ENCODE peak calls at places on chromosomes 12 and 14, in seven cellular contexts. E is sigmoid colon, O is breast epithelium, X is body of pancreas, C is uterus, B is right lobe of liver, S is vagina. T is an unnamed sample.

GRCh38 chr12:124336742-124337520 is 42.0 kb downstream of the RFLNA start:
- DNase-seq in E (no peak), O (no peak), X (no peak), C (no peak), B (no peak), S (no peak), T (no peak)

GRCh38 chr12:104171785-104172563 is 34.0 kb upstream of the NFYB start:
- DNase-seq in E (no peak), O (no peak), X (no peak), C (no peak), B (no peak), S (peak), T (no peak)

GRCh38 chr12:90979936-90980335 is 24.8 kb downstream of the EPYC start:
- DNase-seq in E (no peak), O (no peak), X (no peak), C (no peak), B (no peak), S (no peak), T (no peak)

GRCh38 chr14:92288994-92289393 is 34.0 kb upstream of the SLC24A4 start:
- DNase-seq in E (no peak), O (no peak), X (no peak), C (no peak), B (no peak), S (no peak), T (no peak)

GRCh38 chr12:89783321-89784060 is 74.9 kb upstream of the ATP2B1 start:
- DNase-seq in E (no peak), O (no peak), X (no peak), C (no peak), B (no peak), S (no peak), T (no peak)

GRCh38 chr12:131552167-131552863 is 158.6 kb upstream of the SFSWAP start:
- DNase-seq in E (no peak), O (no peak), X (no peak), C (no peak), B (no peak), S (no peak), T (no peak)

GRCh38 chr12:94587266-94588241 is 62.8 kb downstream of the TMCC3 start:
- DNase-seq in E (peak), O (no peak), X (no peak), C (peak), B (peak), S (no peak), T (no peak)

GRCh38 chr12:116837082-116837481 is 44.2 kb downstream of the HRK start:
- DNase-seq in E (no peak), O (no peak), X (no peak), C (no peak), B (no peak), S (no peak), T (no peak)

GRCh38 chr12:46627686-46628085 is 198.1 kb downstream of the SLC38A4 start:
- DNase-seq in E (no peak), O (no peak), X (no peak), C (no peak), B (no peak), S (no peak), T (no peak)

GRCh38 chr14:99749142-99749541 is 44.1 kb upstream of the EML1 start:
- DNase-seq in E (no peak), O (no peak), X (no peak), C (no peak), B (no peak), S (no peak), T (no peak)

GRCh38 chr14:99750746-99751450 is 42.3 kb upstream of the EML1 start:
- DNase-seq in E (no peak), O (no peak), X (no peak), C (no peak), B (peak), S (no peak), T (no peak)

GRCh38 chr14:99751539-99752485 is 41.4 kb upstream of the EML1 start:
- DNase-seq in E (no peak), O (no peak), X (no peak), C (no peak), B (peak), S (no peak), T (no peak)

GRCh38 chr14:99748529-99748928 is 44.7 kb upstream of the EML1 start:
- DNase-seq in E (no peak), O (no peak), X (no peak), C (no peak), B (no peak), S (no peak), T (no peak)

DNA sequence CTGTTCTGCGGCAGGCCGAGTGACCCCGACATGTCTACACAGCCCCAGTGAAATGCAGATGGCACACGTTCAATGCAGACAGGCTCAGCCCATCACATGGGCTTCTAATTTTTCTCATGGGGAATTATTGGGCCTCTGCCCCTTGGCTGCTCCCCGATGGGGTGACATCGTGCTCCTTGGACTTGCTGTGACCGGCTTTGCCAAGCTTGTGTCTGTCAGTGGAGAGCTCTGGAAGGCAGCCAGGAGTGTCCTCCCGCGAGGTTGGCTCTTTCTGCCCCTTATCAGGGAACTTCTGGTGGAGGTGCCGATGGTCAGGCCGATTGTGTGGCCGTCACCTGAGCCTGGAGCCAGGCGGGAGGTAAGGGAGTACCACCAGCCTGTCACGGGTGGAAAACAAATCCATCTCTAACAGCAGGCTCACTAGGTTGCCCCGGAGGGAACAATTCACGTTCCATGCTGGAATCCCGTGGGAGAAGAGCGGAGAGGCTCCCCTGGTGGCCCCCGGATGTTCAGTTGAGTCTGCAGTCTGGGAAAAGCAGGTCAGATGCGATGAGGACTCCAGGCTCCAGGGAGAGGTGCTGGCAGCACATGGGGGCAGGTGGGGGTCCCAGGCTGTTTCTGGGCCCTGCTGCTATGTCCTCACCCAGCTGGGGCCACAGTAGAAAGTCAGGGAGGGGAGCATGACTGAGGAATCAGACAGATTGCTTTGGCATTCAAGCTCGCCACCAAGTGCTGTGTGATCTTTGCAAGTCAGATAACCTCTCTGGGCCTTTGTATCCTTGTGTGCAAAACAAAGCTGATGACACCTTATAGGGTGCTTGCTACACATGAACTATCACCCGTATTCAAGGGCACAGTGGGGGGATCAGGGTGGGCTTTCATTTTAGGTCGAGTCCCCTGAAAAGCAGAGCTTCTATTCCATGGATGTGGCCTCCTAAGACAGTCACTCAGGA is 43.2 kb upstream of the EML1 start:
- DNase-seq in E (no peak), O (no peak), X (peak), C (no peak), B (no peak), S (no peak), T (no peak)
- H3K27ac ChIP-seq in E (peak), O (no peak), X (peak), C (peak), B (no peak), S (peak), T (no peak)

DNA sequence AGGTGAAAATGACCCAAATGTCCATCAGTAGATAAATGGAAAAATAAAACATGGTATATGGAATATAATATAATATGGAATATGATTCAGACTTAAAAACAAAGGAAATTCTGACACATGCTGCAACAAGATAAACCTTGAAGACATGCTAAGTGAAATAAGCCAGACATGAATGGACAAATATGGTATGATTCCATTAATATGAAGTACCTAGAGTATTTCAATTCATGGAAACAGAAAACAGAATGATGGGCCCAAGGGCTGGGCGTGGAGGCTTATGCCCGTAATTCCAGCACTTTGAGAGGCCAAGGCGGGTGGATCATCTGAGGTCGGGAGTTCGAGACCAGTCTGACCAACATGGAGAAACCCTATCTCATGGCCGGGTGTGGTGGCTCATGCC is 22.7 kb upstream of the ORAI1 start:
- DNase-seq in E (no peak), O (no peak), X (no peak), C (no peak), B (no peak), S (no peak), T (no peak)
- TF ChIP-seq POLR2A in E (no peak), O (no peak), X (no peak), C (no peak), B (no peak), S (no peak), T (no peak)

DNA sequence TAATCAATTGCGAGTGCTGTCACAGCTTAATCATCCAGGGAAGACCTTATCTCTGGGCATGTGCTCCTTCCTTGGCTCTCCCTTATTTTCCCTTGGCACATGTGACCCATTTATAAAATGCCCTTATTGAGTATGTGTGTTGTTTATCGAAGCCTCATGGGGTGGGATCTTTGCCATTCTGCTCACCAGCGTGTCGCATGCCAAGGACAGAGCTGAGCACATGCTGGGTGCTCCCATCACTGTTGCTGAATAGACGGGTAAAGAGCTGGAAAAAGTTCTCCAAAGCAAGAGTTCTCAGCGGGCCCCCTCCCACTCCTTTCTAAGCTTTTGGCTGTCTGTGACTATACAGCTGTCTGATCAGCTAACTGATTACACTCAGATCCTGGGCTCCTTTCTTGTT is 71.4 kb downstream of the TMEM132C start:
- DNase-seq in E (no peak), O (no peak), X (no peak), C (no peak), B (no peak), S (peak), T (no peak)
- H3K4me3 ChIP-seq in E (no peak), O (no peak), X (no peak), C (no peak), B (no peak), S (no peak), T (no peak)

DNA sequence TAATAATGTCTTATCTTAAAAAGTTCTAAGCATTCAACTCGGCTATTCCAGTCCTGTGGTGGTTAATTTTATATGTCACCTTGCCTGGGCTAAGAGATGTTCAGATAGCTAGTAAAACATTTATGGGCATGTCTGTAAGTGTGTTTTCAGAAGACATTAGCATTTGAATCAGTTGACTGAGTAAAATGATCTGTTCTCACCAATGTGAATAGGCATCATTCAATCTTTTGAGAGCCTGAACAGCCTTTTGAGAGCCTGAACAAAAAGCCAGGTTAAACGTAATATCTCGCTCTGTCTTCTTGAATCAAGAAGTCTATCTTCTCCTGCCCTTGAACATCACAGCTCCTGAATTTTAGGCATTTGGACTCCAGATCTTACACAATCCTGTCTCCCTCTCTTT is 1266.1 kb downstream of the LRFN5 start:
- DNase-seq in E (no peak), O (no peak), X (no peak), C (no peak), B (no peak), S (no peak), T (no peak)
- H3K27ac ChIP-seq in E (no peak), O (no peak), X (no peak), C (no peak), B (no peak), S (no peak), T (no peak)

GRCh38 chr14:22448035-22448904 is 140.8 kb downstream of the DAD1 start:
- DNase-seq in E (no peak), O (no peak), X (no peak), C (no peak), B (no peak), S (no peak), T (no peak)
- TF ChIP-seq POLR2A in E (no peak), O (no peak), X (no peak), C (no peak), B (no peak), S (no peak), T (no peak)

GRCh38 chr14:29176876-29177275 is 410.3 kb downstream of the FOXG1 start:
- DNase-seq in E (no peak), O (no peak), X (no peak), C (no peak), B (no peak), S (no peak), T (no peak)
- H3K4me3 ChIP-seq in E (no peak), O (no peak), X (no peak), C (no peak), B (no peak), S (no peak), T (no peak)

GRCh38 chr12:54437243-54437642 is 18.2 kb upstream of the ITGA5 start:
- DNase-seq in E (no peak), O (no peak), X (no peak), C (no peak), B (no peak), S (no peak), T (no peak)

GRCh38 chr12:54439521-54440255 is 20.6 kb upstream of the ITGA5 start:
- DNase-seq in E (no peak), O (no peak), X (no peak), C (no peak), B (no peak), S (no peak), T (no peak)

GRCh38 chr12:54438506-54438905 is 19.4 kb upstream of the ITGA5 start:
- DNase-seq in E (no peak), O (no peak), X (no peak), C (no peak), B (no peak), S (no peak), T (no peak)

GRCh38 chr12:54439096-54439495 is 20.0 kb upstream of the ITGA5 start:
- DNase-seq in E (no peak), O (no peak), X (no peak), C (no peak), B (no peak), S (no peak), T (peak)

GRCh38 chr12:54437697-54438096 is 18.6 kb upstream of the ITGA5 start:
- DNase-seq in E (no peak), O (no peak), X (no peak), C (no peak), B (no peak), S (no peak), T (no peak)
- H3K27ac ChIP-seq in E (peak), O (no peak), X (no peak), C (no peak), B (no peak), S (no peak), T (no peak)

DNA sequence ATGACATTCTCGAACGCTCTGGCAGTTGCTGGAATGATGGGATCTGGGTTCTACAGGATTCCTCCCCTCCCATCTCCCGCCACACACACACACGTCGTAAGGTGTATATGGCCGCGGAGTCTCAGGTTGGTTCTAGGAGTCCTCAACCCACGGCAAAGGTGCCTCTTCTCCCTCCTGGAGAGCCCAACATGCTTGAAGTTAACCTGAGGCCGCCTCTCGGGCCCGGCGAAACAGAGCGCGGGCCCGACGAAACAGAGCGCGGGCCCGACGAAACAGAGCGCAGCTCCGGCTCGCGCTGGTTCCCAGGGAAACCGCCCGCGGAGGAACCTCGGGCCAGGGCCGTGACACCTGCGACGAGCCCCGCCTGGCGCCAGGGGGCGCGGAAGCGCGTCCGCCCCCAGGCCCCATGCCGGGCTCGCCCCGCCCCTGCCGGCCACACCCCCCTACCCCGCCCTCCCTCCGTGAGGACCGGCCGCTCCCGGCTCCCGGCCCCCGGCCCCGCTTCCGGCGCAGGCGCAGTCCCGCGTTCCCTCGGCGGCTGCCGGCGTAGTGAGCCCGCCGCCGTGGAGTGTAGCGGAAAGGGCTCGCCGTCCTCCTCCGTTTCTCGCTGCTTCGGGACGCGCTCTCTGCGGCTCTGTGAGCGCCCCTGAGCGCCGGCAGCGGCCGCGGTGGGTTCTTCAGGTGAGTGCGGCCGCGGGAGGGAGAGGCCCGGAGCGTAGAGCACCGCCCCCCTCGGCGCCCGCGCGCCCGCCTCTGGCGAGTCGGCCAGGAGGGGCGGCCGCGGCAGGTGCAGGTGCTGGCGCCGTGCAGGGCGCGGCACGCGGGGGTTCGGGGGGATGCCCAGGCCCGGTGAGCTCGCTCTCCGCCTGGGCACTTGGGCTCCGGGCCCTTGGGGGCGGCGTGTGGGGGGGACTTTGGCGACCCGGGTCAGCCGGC is at the start of gene RAB3IP:
- DNase-seq in E (peak), O (peak), X (peak), C (peak), B (peak), S (no peak), T (peak)
- TF ChIP-seq POLR2A in E (no peak), O (no peak), X (peak), C (peak), B (peak), S (no peak), T (no peak)

T was measured in thyroid gland.